ENCODE peak calls at places on chromosomes 5 and 9, in five cellular contexts. T is neural progenitor cell, F is globus pallidus, B is GM20000, V is activated T-cell treated with anti-CD3 and anti-CD28 coated beads for 1 hour. I is an unnamed sample.

GRCh38 chr9:114938687-114939575 is 8.5 kb upstream of the TNFSF8 start:
- DNase-seq in T (no peak), F (no peak), B (no peak), V (no peak), I (no peak)

GRCh38 chr5:149785341-149785740 is 55.2 kb downstream of the PPARGC1B start:
- DNase-seq in T (no peak), F (no peak), B (no peak), V (no peak), I (no peak)

GRCh38 chr9:134381671-134382505 is 55.6 kb downstream of the RXRA start:
- DNase-seq in T (no peak), F (no peak), B (peak; percentile 78), V (no peak), I (no peak)

GRCh38 chr5:91307023-91307422 is 76.1 kb downstream of the ARRDC3 start:
- DNase-seq in T (no peak), F (no peak), B (no peak), V (no peak), I (no peak)

GRCh38 chr5:150522504-150523464 is 14.9 kb downstream of the NDST1 start:
- DNase-seq in T (no peak), F (no peak), B (no peak), V (no peak), I (no peak)

GRCh38 chr9:99822096-99822595 is 461 bp downstream of the NR4A3 start:
- DNase-seq in T (no peak), F (peak; percentile 48), B (peak; percentile 39), V (no peak), I (no peak)

GRCh38 chr5:121019112-121019511 is 555.0 kb downstream of the PRR16 start:
- DNase-seq in T (no peak), F (no peak), B (no peak), V (no peak), I (no peak)

GRCh38 chr5:59542841-59543825 is 350.4 kb downstream of the PDE4D start:
- DNase-seq in T (peak; percentile 16), F (peak; percentile 69), B (no peak), V (no peak), I (no peak)

GRCh38 chr5:157594675-157595074 is 19.1 kb upstream of the ADAM19 start:
- DNase-seq in T (no peak), F (no peak), B (no peak), V (no peak), I (no peak)

GRCh38 chr5:136077046-136077445 is 48.3 kb downstream of the TGFBI start:
- DNase-seq in T (no peak), F (no peak), B (no peak), V (no peak), I (no peak)

GRCh38 chr9:122001491-122002201 is 91.5 kb downstream of the TTLL11 start:
- DNase-seq in T (no peak), F (no peak), B (no peak), V (no peak), I (no peak)

GRCh38 chr9:110095776-110096175 is 112.2 kb downstream of the C9orf152 start:
- DNase-seq in T (no peak), F (no peak), B (no peak), V (no peak), I (no peak)

GRCh38 chr5:126251024-126251423 is 172.2 kb upstream of the GRAMD2B start:
- DNase-seq in T (no peak), F (no peak), B (no peak), V (no peak), I (no peak)

GRCh38 chr5:2904956-2905355 is 153.5 kb upstream of the IRX2 start:
- DNase-seq in T (no peak), F (no peak), B (no peak), V (no peak), I (no peak)

I was measured in neuronal stem cell.